ENCODE peak calls at places on chromosomes 5 and 9, in four cellular contexts. F is C1 segment of cervical spinal cord; V is IMR-90; L is stimulated activated CD4-positive, alpha-beta T cell treated with anti-CD3 and anti-CD28 coated beads, Interleukin-15, amount 100 ng/mL, for 24 hours. H is an unnamed sample.

GRCh38 chr5:115507682-115508081 is 36.9 kb downstream of the FEM1C start:
- DNase-seq in F (no peak), V (peak), L (no peak), H (peak)

GRCh38 chr5:103375356-103375755 is 116.8 kb downstream of the MACIR start:
- DNase-seq in F (no peak), V (peak), L (no peak), H (peak)

GRCh38 chr9:122389799-122390481 is 19.1 kb downstream of the PTGS1 start:
- DNase-seq in F (no peak), V (no peak), L (no peak), H (peak)

GRCh38 chr5:181190711-181191525 is 14.1 kb downstream of the TRIM7 start:
- DNase-seq in F (no peak), V (no peak), L (peak), H (peak)

GRCh38 chr9:127525426-127526188 is 74.3 kb downstream of the LRSAM1 start:
- DNase-seq in F (no peak), V (peak), L (peak), H (peak)

GRCh38 chr5:142437563-142437962 is 112.7 kb upstream of the SPRY4 start:
- DNase-seq in F (no peak), V (no peak), L (no peak), H (no peak)

GRCh38 chr9:6759114-6759977 is 1.6 kb downstream of the KDM4C start:
- DNase-seq in F (no peak), V (peak), L (peak), H (peak)

GRCh38 chr5:14161825-14162556 is 18.8 kb downstream of the TRIO start:
- DNase-seq in F (no peak), V (no peak), L (no peak), H (no peak)

GRCh38 chr9:113636165-113636564 is 172.6 kb downstream of the RGS3 start:
- DNase-seq in F (no peak), V (peak), L (no peak), H (peak)

GRCh38 chr9:92180669-92181181 is 65.5 kb upstream of the SPTLC1 start:
- DNase-seq in F (no peak), V (peak), L (no peak), H (peak)

GRCh38 chr5:107968465-107968864 is 297.7 kb upstream of the EFNA5 start:
- DNase-seq in F (no peak), V (peak), L (no peak), H (peak)

GRCh38 chr5:150502847-150503246 is 5.1 kb upstream of the NDST1 start:
- DNase-seq in F (no peak), V (no peak), L (no peak), H (no peak)

H was measured in LHCN-M2.